ENCODE peak calls at places on chromosomes 16 and 17, in nine cellular contexts. S is RWPE2, T is cardiac muscle cell, N is left lung, L is RWPE1, X is sigmoid colon, A is testis, K is tibial nerve, V is tibial artery. Q is an unnamed sample.

GRCh38 chr17:15377608-15378007 is 36.2 kb upstream of the TEKT3 start:
- DNase-seq in S (no peak), T (peak), N (no peak), L (no peak), X (no peak), A (no peak), K (no peak), V (no peak), Q (no peak)

GRCh38 chr17:83155128-83156081 is 76.0 kb downstream of the METRNL start:
- DNase-seq in S (peak), T (peak), N (peak), L (no peak), X (peak), A (peak), K (peak), V (peak), Q (peak)

GRCh38 chr16:85733155-85733838 is 17.6 kb downstream of the C16orf74 start:
- DNase-seq in S (peak), T (peak), N (no peak), L (no peak), X (no peak), A (no peak), K (peak), V (no peak), Q (no peak)

GRCh38 chr17:58968662-58969061 is 138.0 kb downstream of the TRIM37 start:
- DNase-seq in S (no peak), T (peak), N (no peak), L (no peak), X (no peak), A (no peak), K (no peak), V (no peak), Q (no peak)

GRCh38 chr17:48483004-48483403 is 47.8 kb downstream of the HOXB1 start:
- DNase-seq in S (no peak), T (no peak), N (no peak), L (no peak), X (no peak), A (no peak), K (no peak), V (no peak), Q (no peak)

GRCh38 chr17:77640242-77640641 is 318.3 kb upstream of the TNRC6C start:
- DNase-seq in S (no peak), T (no peak), N (no peak), L (no peak), X (no peak), A (no peak), K (no peak), V (no peak), Q (peak)

GRCh38 chr16:58266336-58266735 is 28.5 kb downstream of the PRSS54 start:
- DNase-seq in S (no peak), T (no peak), N (no peak), L (no peak), X (no peak), A (no peak), K (no peak), V (no peak), Q (no peak)

GRCh38 chr16:85662036-85662812 is 26.5 kb downstream of the GINS2 start:
- DNase-seq in S (no peak), T (no peak), N (peak), L (no peak), X (peak), A (no peak), K (no peak), V (no peak), Q (peak)

GRCh38 chr17:18184143-18185007 is 747 bp downstream of the ALKBH5 start:
- DNase-seq in S (no peak), T (peak), N (peak), L (no peak), X (peak), A (peak), K (peak), V (peak), Q (peak)

GRCh38 chr17:73546770-73547345 is 97.4 kb downstream of the SDK2 start:
- DNase-seq in S (peak), T (peak), N (peak), L (peak), X (no peak), A (peak), K (peak), V (no peak), Q (peak)

GRCh38 chr16:56789360-56789759 is 59.4 kb downstream of the NUP93 start:
- DNase-seq in S (no peak), T (peak), N (no peak), L (peak), X (no peak), A (peak), K (no peak), V (no peak), Q (no peak)

GRCh38 chr16:11312718-11313492 is 31.8 kb upstream of the PRM1 start:
- DNase-seq in S (no peak), T (peak), N (no peak), L (peak), X (no peak), A (no peak), K (no peak), V (no peak), Q (no peak)

GRCh38 chr16:85720319-85720637 is 30.6 kb downstream of the C16orf74 start:
- DNase-seq in S (peak), T (no peak), N (no peak), L (peak), X (no peak), A (no peak), K (no peak), V (no peak), Q (no peak)

GRCh38 chr17:48181653-48182052 is 74.1 kb downstream of the SNX11 start:
- DNase-seq in S (no peak), T (peak), N (no peak), L (no peak), X (no peak), A (no peak), K (no peak), V (no peak), Q (no peak)

GRCh38 chr16:1745181-1745899 is 26.0 kb downstream of the NME3 start:
- DNase-seq in S (peak), T (peak), N (no peak), L (peak), X (no peak), A (no peak), K (no peak), V (no peak), Q (no peak)

GRCh38 chr17:49360796-49361128 is 1.3 kb downstream of the ZNF652 start:
- DNase-seq in S (no peak), T (no peak), N (no peak), L (peak), X (no peak), A (no peak), K (no peak), V (no peak), Q (peak)

GRCh38 chr16:11258553-11259287 is 2.7 kb upstream of the SOCS1 start:
- DNase-seq in S (no peak), T (no peak), N (no peak), L (no peak), X (peak), A (peak), K (peak), V (peak), Q (peak)

GRCh38 chr17:75549246-75550138 is 24.0 kb downstream of the LLGL2 start:
- DNase-seq in S (peak), T (no peak), N (peak), L (peak), X (no peak), A (no peak), K (no peak), V (no peak), Q (no peak)

GRCh38 chr16:27245276-27246231 is 23.0 kb downstream of the NSMCE1 start:
- DNase-seq in S (no peak), T (peak), N (no peak), L (peak), X (peak), A (peak), K (no peak), V (peak), Q (no peak)

GRCh38 chr16:79073560-79073959 is 527.0 kb downstream of the MAF start:
- DNase-seq in S (no peak), T (no peak), N (no peak), L (no peak), X (no peak), A (no peak), K (no peak), V (no peak), Q (no peak)

GRCh38 chr17:2177235-2177811 is 122.4 kb downstream of the HIC1 start:
- DNase-seq in S (no peak), T (no peak), N (no peak), L (peak), X (no peak), A (no peak), K (no peak), V (no peak), Q (no peak)

GRCh38 chr16:86517652-86518258 is 7.4 kb downstream of the FOXF1 start:
- DNase-seq in S (no peak), T (peak), N (no peak), L (peak), X (peak), A (peak), K (peak), V (peak), Q (no peak)

GRCh38 chr16:71526111-71526998 is at the start of gene CHST4:
- DNase-seq in S (no peak), T (peak), N (no peak), L (peak), X (no peak), A (no peak), K (no peak), V (no peak), Q (no peak)

GRCh38 chr17:32335647-32336046 is 6.3 kb downstream of the C17orf75 start:
- DNase-seq in S (no peak), T (peak), N (no peak), L (no peak), X (no peak), A (no peak), K (no peak), V (no peak), Q (no peak)

GRCh38 chr16:84224554-84224953 is 15.3 kb downstream of the KCNG4 start:
- DNase-seq in S (no peak), T (no peak), N (no peak), L (no peak), X (no peak), A (no peak), K (no peak), V (no peak), Q (no peak)

GRCh38 chr16:70341600-70341999 is 5.1 kb upstream of the DDX19A start:
- DNase-seq in S (no peak), T (no peak), N (no peak), L (no peak), X (no peak), A (no peak), K (no peak), V (no peak), Q (no peak)

GRCh38 chr17:21297597-21297996 is 13.1 kb downstream of the MAP2K3 start:
- DNase-seq in S (no peak), T (no peak), N (peak), L (no peak), X (peak), A (no peak), K (no peak), V (no peak), Q (no peak)

GRCh38 chr16:29664133-29664912 is 1.3 kb downstream of the SPN start:
- DNase-seq in S (no peak), T (no peak), N (peak), L (no peak), X (no peak), A (no peak), K (no peak), V (no peak), Q (peak)

GRCh38 chr17:77615672-77616242 is 342.7 kb upstream of the TNRC6C start:
- DNase-seq in S (no peak), T (peak), N (no peak), L (no peak), X (no peak), A (no peak), K (no peak), V (no peak), Q (no peak)

GRCh38 chr16:51818342-51818944 is 667.4 kb upstream of the SALL1 start:
- DNase-seq in S (no peak), T (peak), N (no peak), L (no peak), X (no peak), A (peak), K (no peak), V (no peak), Q (no peak)

DNA sequence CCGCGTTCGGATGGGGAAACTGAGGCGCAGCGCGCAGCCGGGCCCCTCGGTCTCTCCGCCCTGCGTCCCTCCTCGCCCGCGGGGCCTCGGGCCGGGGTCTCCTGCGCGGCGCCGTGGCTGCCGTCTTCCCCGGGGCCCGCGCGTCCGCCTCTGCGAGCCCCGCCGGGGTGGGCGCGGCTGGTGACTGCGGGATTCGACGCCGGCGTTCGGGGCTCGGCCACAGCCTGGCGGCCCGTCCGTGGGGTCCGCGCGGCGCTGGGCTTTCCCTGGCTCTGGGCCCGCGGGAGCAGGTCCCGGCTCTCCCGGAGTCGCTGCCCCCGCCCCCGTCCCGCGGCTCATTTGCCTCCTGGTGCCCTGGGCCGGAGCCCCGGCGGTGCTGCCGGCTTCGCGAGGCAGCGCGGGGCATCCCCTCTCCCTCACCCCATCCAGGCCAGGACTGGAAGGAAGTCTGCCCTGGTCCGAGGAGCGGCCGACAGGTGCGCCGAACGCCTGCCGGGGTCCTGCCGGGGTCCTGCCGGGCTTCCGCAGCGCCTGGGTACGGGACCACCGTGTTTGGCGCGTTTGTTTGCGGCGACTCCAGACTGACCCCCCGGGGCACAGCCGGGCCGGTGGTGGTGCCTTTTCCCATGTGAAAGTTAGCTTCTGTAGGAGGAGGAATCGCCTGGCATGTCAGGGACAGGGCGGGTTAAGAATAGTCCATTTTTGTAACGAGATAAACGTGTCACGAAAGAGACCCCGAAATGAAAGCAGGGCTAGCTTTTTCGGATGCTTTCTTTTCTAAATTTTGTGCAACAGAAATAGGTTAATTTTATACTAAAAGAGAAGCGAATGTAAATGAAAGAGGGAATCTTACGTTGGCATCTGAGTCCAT is 671 bp downstream of the CHMP6 start:
- DNase-seq in S (no peak), T (no peak), N (peak), L (no peak), X (no peak), A (no peak), K (no peak), V (no peak), Q (peak)
- H3K27ac ChIP-seq in S (peak), T (no peak), N (peak), L (peak), X (peak), A (peak), K (peak), V (peak), Q (peak)

DNA sequence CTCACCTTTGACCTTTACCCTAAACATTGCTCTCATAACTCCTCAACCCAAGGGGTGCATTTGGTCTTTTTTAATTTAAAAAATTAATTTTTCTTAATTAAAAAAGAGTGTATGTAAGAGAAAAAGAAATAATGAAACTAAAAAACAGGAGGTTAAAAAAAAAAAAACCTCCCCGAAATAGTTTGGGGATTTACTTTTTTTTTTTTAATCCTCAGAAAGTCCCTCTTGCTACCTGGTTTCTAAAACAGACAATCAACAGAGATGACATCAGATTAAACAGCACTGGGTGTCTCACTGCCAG is 301.3 kb downstream of the SOX9 start:
- DNase-seq in S (no peak), T (no peak), N (no peak), L (no peak), X (no peak), A (no peak), K (no peak), V (no peak), Q (no peak)
- H3K27ac ChIP-seq in S (peak), T (no peak), N (no peak), L (peak), X (no peak), A (no peak), K (no peak), V (no peak), Q (no peak)

GRCh38 chr16:23371368-23371767 is 69.3 kb downstream of the SCNN1B start:
- DNase-seq in S (no peak), T (no peak), N (no peak), L (no peak), X (no peak), A (no peak), K (no peak), V (no peak), Q (peak)
- H3K27ac ChIP-seq in S (no peak), T (no peak), N (no peak), L (no peak), X (no peak), A (no peak), K (no peak), V (no peak), Q (no peak)

DNA sequence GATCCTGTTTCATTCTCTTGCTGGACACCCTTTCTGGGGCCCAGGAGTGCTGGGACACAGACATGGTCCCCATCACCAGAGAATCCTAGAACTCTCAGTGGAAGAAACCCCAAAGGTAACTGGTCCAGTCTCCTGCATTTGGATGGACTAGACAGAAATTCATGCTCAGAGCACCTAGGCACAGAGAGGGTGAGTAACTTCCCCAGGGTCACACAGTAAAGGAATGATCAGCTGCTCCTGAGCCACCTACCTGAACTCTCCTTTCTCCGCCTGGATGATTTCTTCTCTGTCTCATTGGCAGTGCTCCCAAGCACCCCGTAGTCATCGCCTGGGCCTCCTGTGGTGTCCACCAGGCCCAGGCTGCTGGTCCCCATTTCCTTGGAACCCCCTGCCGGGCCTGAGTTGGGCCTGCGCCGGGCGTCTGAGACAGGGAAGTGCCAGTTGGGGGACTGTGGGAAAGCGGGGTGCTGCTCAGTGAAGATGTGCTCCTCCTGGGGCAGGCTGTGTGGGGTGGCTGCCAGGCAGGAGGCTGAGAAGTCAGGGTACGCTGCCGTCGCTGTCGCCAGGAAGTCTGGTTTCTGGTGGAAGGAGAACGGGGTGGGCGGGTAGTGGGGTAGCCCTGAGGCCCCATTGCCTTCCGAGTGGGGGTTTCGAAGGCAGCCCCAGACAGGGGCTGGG is 767 bp downstream of the MEOX1 start:
- DNase-seq in S (no peak), T (no peak), N (no peak), L (no peak), X (no peak), A (no peak), K (no peak), V (no peak), Q (no peak)
- H3K27ac ChIP-seq in S (no peak), T (no peak), N (no peak), L (no peak), X (no peak), A (no peak), K (no peak), V (no peak), Q (peak)

DNA sequence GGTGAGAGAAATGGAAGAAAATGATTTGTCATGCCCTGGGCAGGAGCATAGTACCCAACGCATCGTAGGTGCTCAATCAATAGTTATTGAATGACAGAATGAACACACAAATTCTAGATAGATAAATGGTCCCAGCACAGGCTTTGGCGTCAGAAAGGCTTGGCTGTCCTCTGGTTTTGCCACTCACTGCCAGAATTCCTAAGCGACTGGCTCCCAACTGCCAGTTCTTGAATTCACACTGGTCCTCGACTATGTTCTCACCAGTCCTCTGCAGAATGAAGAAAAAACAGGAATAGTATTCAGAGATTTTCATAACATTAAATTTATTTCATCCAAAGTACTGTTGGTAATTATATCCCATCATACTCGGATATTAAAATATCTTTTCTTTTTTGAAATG is 163.1 kb upstream of the NOL11 start:
- DNase-seq in S (no peak), T (no peak), N (no peak), L (no peak), X (peak), A (no peak), K (no peak), V (no peak), Q (no peak)
- H3K27ac ChIP-seq in S (no peak), T (no peak), N (no peak), L (no peak), X (no peak), A (no peak), K (no peak), V (no peak), Q (no peak)

DNA sequence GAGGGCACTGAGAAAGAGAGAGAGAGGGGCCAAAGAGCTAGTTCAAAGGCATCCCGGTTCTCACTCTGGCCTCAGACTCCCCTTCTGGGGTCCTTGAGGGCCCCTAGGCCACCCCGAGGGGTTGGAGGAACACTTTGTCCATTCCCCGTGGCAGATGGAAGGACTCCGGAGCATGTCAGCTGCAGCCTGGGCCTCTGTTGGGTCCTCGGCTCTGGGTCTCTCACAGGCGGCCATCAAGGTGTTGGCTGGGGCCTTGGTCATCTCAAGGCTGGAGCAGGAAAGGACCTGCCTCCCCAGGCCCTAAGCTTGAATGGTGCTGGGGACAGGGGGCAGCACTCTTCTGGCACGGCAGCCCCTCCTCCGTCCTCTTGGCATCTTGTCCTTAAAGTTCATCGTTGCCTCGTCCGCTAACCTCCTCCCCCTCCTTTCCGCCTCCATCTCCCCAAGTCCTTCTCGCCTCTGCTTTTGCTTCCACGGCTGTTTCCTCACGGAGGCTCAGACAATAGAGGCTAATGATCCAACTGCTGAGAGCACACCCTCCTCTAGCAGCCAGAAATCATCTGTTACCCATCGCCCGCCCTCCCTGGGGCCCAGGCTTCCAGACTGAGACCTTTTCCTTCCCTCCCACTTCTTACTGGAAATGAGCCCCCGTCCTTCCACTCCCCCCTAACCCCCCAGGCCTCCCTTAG is 23.3 kb downstream of the CCR7 start:
- DNase-seq in S (peak), T (no peak), N (no peak), L (no peak), X (no peak), A (no peak), K (peak), V (peak), Q (peak)
- H3K27ac ChIP-seq in S (peak), T (peak), N (peak), L (peak), X (peak), A (peak), K (peak), V (peak), Q (peak)

Q was measured in spleen.